ENCODE peak calls at places on chromosomes 2 and 18, in six cellular contexts. D, B, Y, K, N and P are unnamed samples.

GRCh38 chr18:26556573-26556972 is 8.2 kb upstream of the KCTD1 start:
- DNase-seq in D (peak; percentile 28), B (no peak), Y (no peak), K (no peak), N (no peak), P (no peak)

GRCh38 chr2:20568501-20569463 is 82.1 kb downstream of the HS1BP3 start:
- DNase-seq in D (peak; percentile 83), B (no peak), Y (no peak), K (no peak), N (peak; percentile 50), P (no peak)

GRCh38 chr18:80159713-80160636 is 50.9 kb downstream of the ADNP2 start:
- DNase-seq in D (peak; percentile 46), B (no peak), Y (no peak), K (no peak), N (no peak), P (no peak)

GRCh38 chr2:27206346-27206745 is 5.5 kb upstream of the ATRAID start:
- DNase-seq in D (no peak), B (no peak), Y (no peak), K (no peak), N (no peak), P (no peak)

GRCh38 chr18:5049124-5049523 is 147.9 kb downstream of the AKAIN1 start:
- DNase-seq in D (no peak), B (no peak), Y (no peak), K (no peak), N (no peak), P (no peak)

GRCh38 chr2:85215074-85216050 is 82.2 kb downstream of the TCF7L1 start:
- DNase-seq in D (peak; percentile 78), B (peak; percentile 46), Y (no peak), K (no peak), N (peak; percentile 51), P (peak; percentile 52)

GRCh38 chr18:5918196-5918595 is 22.9 kb upstream of the TMEM200C start:
- DNase-seq in D (no peak), B (no peak), Y (no peak), K (no peak), N (no peak), P (no peak)

GRCh38 chr2:106296182-106296815 is 102.2 kb upstream of the UXS1 start:
- DNase-seq in D (no peak), B (no peak), Y (no peak), K (no peak), N (no peak), P (no peak)

GRCh38 chr18:44758821-44759624 is 78.3 kb downstream of the SETBP1 start:
- DNase-seq in D (no peak), B (no peak), Y (no peak), K (no peak), N (no peak), P (no peak)

GRCh38 chr2:31694444-31694843 is 113.7 kb upstream of the SRD5A2 start:
- DNase-seq in D (peak; percentile 9), B (peak; percentile 7), Y (no peak), K (no peak), N (no peak), P (no peak)